ENCODE peak calls at places on chromosome 14, in seven cellular contexts. U is mammary epithelial cell, N is stomach, G is astrocyte, H is upper lobe of left lung, Z is left ventricle myocardium inferior, W is AG04450. J is an unnamed sample.

GRCh38 chr14:44099752-44100462 is 407.2 kb downstream of the FSCB start:
- DNase-seq in U (no peak), N (no peak), G (no peak), H (no peak), Z (no peak), W (no peak), J (no peak)

GRCh38 chr14:101362529-101363260 is 198.6 kb upstream of the DIO3 start:
- DNase-seq in U (no peak), N (no peak), G (no peak), H (peak; percentile 52), Z (no peak), W (no peak), J (peak; percentile 21)

GRCh38 chr14:103401223-103402214 is 16.3 kb downstream of the MARK3 start:
- DNase-seq in U (peak; percentile 85), N (no peak), G (peak; percentile 86), H (no peak), Z (no peak), W (peak; percentile 39), J (no peak)

GRCh38 chr14:96735509-96735908 is 61.7 kb upstream of the VRK1 start:
- DNase-seq in U (no peak), N (no peak), G (no peak), H (no peak), Z (no peak), W (no peak), J (no peak)

GRCh38 chr14:104595116-104595675 is 9.4 kb downstream of the TMEM179 start:
- DNase-seq in U (no peak), N (no peak), G (no peak), H (peak; percentile 33), Z (peak; percentile 9), W (no peak), J (no peak)

GRCh38 chr14:55607386-55607785 is 27.4 kb downstream of the KTN1 start:
- DNase-seq in U (no peak), N (no peak), G (peak; percentile 25), H (no peak), Z (no peak), W (no peak), J (no peak)

GRCh38 chr14:52792097-52792415 is 649 bp upstream of the GNPNAT1 start:
- DNase-seq in U (no peak), N (no peak), G (no peak), H (no peak), Z (no peak), W (no peak), J (no peak)

GRCh38 chr14:35932136-35932535 is 106.0 kb downstream of the BRMS1L start:
- DNase-seq in U (no peak), N (no peak), G (no peak), H (no peak), Z (no peak), W (no peak), J (no peak)

GRCh38 chr14:59540852-59541251 is 35.8 kb downstream of the CCDC175 start:
- DNase-seq in U (no peak), N (no peak), G (no peak), H (no peak), Z (no peak), W (no peak), J (no peak)

GRCh38 chr14:25615174-25615573 is 565.2 kb upstream of the STXBP6 start:
- DNase-seq in U (no peak), N (no peak), G (no peak), H (no peak), Z (no peak), W (no peak), J (no peak)

GRCh38 chr14:95327558-95328374 is 8.1 kb upstream of the CLMN start:
- DNase-seq in U (no peak), N (no peak), G (no peak), H (no peak), Z (no peak), W (no peak), J (no peak)

GRCh38 chr14:52077261-52077984 is 8.6 kb upstream of the NID2 start:
- DNase-seq in U (no peak), N (no peak), G (peak; percentile 22), H (no peak), Z (no peak), W (no peak), J (no peak)

GRCh38 chr14:40870252-40870651 is 736.4 kb upstream of the LRFN5 start:
- DNase-seq in U (no peak), N (no peak), G (no peak), H (no peak), Z (no peak), W (no peak), J (no peak)

GRCh38 chr14:20667957-20668356 is 16.4 kb upstream of the RNASE4 start:
- DNase-seq in U (no peak), N (no peak), G (no peak), H (no peak), Z (no peak), W (no peak), J (no peak)

GRCh38 chr14:59055439-59056045 is 132.9 kb upstream of the DAAM1 start:
- DNase-seq in U (peak; percentile 31), N (peak; percentile 26), G (peak; percentile 23), H (no peak), Z (no peak), W (peak; percentile 30), J (no peak)

GRCh38 chr14:95300002-95300696 is 19.6 kb downstream of the CLMN start:
- DNase-seq in U (no peak), N (no peak), G (no peak), H (no peak), Z (no peak), W (no peak), J (no peak)

GRCh38 chr14:49586673-49587460 is 687 bp upstream of the RPS29 start:
- DNase-seq in U (peak; percentile 79), N (no peak), G (peak; percentile 62), H (peak; percentile 25), Z (no peak), W (no peak), J (peak; percentile 38)

GRCh38 chr14:52602131-52602530 is 49.5 kb downstream of the GPR137C start:
- DNase-seq in U (no peak), N (no peak), G (no peak), H (no peak), Z (no peak), W (no peak), J (no peak)

GRCh38 chr14:79809849-79810612 is 401.3 kb downstream of the DIO2 start:
- DNase-seq in U (no peak), N (no peak), G (no peak), H (no peak), Z (no peak), W (no peak), J (no peak)

DNA sequence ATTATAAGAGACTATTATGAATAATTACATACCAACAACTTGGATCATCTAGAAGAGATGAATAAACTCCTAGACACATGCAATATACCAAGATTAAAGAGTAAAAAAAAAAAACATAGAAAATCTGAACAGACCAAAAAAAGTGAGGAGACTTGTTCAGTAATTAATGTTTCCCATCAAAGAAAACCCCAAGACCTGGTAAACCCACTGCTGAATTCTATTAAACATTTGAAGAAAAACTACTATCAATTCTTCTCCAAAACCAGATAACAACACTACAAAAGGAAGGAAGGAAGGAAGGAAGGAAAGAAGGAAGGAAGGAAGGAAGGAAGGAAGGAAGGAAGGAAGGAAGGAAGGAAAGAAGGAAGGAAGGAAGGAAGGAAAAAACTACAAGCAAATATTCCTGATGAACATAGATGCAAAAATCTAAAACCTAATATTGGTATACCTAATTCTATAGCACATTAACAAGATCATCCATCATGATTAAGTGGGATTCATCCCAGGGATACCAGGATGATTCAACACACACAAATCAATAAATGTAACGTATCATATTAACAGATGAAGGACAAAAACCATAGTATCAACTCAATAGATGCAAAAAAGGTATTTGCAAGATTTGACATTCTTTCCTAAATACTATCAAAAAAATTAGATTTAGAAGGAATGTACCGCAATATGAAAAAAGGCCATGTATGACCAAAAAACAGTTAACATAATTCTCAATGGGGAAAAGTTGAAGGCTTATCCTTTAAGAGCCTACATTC is 445.5 kb downstream of the KCNH5 start:
- DNase-seq in U (no peak), N (no peak), G (no peak), H (no peak), Z (no peak), W (no peak), J (no peak)
- H3K9me3 ChIP-seq in U (no peaks in the 10 kb centered on the region), N (no peaks in the 10 kb centered on the region), G (no peaks in the 10 kb centered on the region), H (no peaks in the 10 kb centered on the region), Z (peaks cover 49% of the 10 kb centered on the region), W (no peaks in the 10 kb centered on the region), J (no peaks in the 10 kb centered on the region)

GRCh38 chr14:61615743-61616523 is 79.4 kb upstream of the HIF1A start:
- DNase-seq in U (no peak), N (peak; percentile 60), G (peak; percentile 59), H (peak; percentile 17), Z (no peak), W (no peak), J (no peak)
- TF ChIP-seq CTCF in U (no peak), N (no peak), G (no peak), H (no peak), Z (no peak), W (no peak), J (no peak)

GRCh38 chr14:37945959-37946358 is 261.7 kb upstream of the SSTR1 start:
- DNase-seq in U (no peak), N (no peak), G (no peak), H (no peak), Z (no peak), W (no peak), J (no peak)

DNA sequence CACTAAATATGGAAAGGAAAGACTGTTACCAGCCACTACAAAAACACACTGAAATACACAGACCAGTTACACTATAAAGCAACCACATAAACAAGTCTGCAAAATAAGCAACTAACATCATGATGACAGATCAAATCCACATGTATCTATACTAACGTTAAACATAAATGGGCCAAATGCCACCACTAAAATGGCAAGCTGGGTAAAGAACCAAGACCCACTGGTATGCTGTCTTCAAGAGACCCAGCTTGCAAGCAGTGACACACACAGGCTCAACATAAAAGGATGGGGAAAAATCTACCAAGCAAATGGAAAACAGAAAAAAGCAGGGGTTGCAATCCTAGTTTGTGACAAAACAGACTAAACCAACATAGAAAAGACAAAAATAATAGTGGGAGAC is 260.9 kb upstream of the SSTR1 start:
- DNase-seq in U (no peak), N (no peak), G (no peak), H (no peak), Z (no peak), W (no peak), J (no peak)
- H3K9me3 ChIP-seq in U (peaks cover 21% of the 10 kb centered on the region), N (no peaks in the 10 kb centered on the region), G (no peaks in the 10 kb centered on the region), H (no peaks in the 10 kb centered on the region), Z (peaks cover 66% of the 10 kb centered on the region), W (no peaks in the 10 kb centered on the region), J (no peaks in the 10 kb centered on the region)

GRCh38 chr14:65169351-65169750 is 67.0 kb upstream of the MAX start:
- DNase-seq in U (peak; percentile 70), N (no peak), G (peak; percentile 60), H (no peak), Z (no peak), W (peak; percentile 78), J (no peak)

GRCh38 chr14:65168840-65169239 is 66.5 kb upstream of the MAX start:
- DNase-seq in U (peak; percentile 40), N (no peak), G (no peak), H (no peak), Z (no peak), W (no peak), J (no peak)

GRCh38 chr14:65170318-65170717 is 68.0 kb upstream of the MAX start:
- DNase-seq in U (no peak), N (no peak), G (peak; percentile 20), H (no peak), Z (no peak), W (no peak), J (no peak)

GRCh38 chr14:65173973-65174693 is 71.8 kb upstream of the MAX start:
- DNase-seq in U (no peak), N (no peak), G (no peak), H (no peak), Z (no peak), W (no peak), J (no peak)

GRCh38 chr14:65170768-65171251 is 68.5 kb upstream of the MAX start:
- DNase-seq in U (peak; percentile 76), N (no peak), G (peak; percentile 85), H (peak; percentile 46), Z (no peak), W (peak; percentile 36), J (peak; percentile 10)
- TF ChIP-seq CTCF in U (no peak), N (peak; percentile 8), G (peak; percentile 39), H (no peak), Z (peak; percentile 20), W (peak; percentile 58), J (no peak)

J was measured in CD8-positive, alpha-beta T cell.